ENCODE peak calls at places on chromosomes 12 and 14, in nine cellular contexts. C is uterus, O is heart left ventricle, M is spleen, K is tibial nerve, P is A549, W is breast epithelium, D is upper lobe of left lung, V is Peyer's patch. S is an unnamed sample.

GRCh38 chr14:100900837-100901390 is 2.6 kb downstream of the RTL1 start:
- DNase-seq in C (no peak), O (no peak), M (peak), K (no peak), P (peak), W (no peak), D (no peak), V (no peak), S (no peak)

GRCh38 chr14:96176811-96177211 is 27.8 kb upstream of the BDKRB2 start:
- DNase-seq in C (peak), O (no peak), M (no peak), K (peak), P (no peak), W (peak), D (no peak), V (no peak), S (no peak)

GRCh38 chr12:91854725-91855124 is 290.9 kb downstream of the BTG1 start:
- DNase-seq in C (no peak), O (no peak), M (no peak), K (no peak), P (no peak), W (no peak), D (no peak), V (no peak), S (no peak)

GRCh38 chr12:96401061-96401871 is 1.0 kb upstream of the CDK17 start:
- DNase-seq in C (no peak), O (peak), M (no peak), K (no peak), P (peak), W (no peak), D (no peak), V (no peak), S (peak)

GRCh38 chr12:88408828-88409227 is 171.4 kb downstream of the KITLG start:
- DNase-seq in C (no peak), O (no peak), M (no peak), K (no peak), P (no peak), W (no peak), D (no peak), V (no peak), S (no peak)

GRCh38 chr12:74535536-74535935 is 2.1 kb upstream of the ATXN7L3B start:
- DNase-seq in C (no peak), O (no peak), M (no peak), K (no peak), P (no peak), W (no peak), D (no peak), V (no peak), S (no peak)

GRCh38 chr14:51004352-51004800 is 60.1 kb upstream of the PYGL start:
- DNase-seq in C (no peak), O (no peak), M (no peak), K (no peak), P (peak), W (no peak), D (peak), V (no peak), S (no peak)

GRCh38 chr12:44847888-44848770 is 28.0 kb downstream of the NELL2 start:
- DNase-seq in C (no peak), O (no peak), M (peak), K (no peak), P (no peak), W (no peak), D (no peak), V (no peak), S (no peak)

GRCh38 chr12:129959889-129960288 is 56.1 kb upstream of the TMEM132D start:
- DNase-seq in C (no peak), O (no peak), M (no peak), K (no peak), P (no peak), W (no peak), D (no peak), V (no peak), S (no peak)

GRCh38 chr12:109157986-109158385 is 41.6 kb downstream of the ACACB start:
- DNase-seq in C (no peak), O (no peak), M (no peak), K (no peak), P (no peak), W (no peak), D (no peak), V (no peak), S (no peak)

DNA sequence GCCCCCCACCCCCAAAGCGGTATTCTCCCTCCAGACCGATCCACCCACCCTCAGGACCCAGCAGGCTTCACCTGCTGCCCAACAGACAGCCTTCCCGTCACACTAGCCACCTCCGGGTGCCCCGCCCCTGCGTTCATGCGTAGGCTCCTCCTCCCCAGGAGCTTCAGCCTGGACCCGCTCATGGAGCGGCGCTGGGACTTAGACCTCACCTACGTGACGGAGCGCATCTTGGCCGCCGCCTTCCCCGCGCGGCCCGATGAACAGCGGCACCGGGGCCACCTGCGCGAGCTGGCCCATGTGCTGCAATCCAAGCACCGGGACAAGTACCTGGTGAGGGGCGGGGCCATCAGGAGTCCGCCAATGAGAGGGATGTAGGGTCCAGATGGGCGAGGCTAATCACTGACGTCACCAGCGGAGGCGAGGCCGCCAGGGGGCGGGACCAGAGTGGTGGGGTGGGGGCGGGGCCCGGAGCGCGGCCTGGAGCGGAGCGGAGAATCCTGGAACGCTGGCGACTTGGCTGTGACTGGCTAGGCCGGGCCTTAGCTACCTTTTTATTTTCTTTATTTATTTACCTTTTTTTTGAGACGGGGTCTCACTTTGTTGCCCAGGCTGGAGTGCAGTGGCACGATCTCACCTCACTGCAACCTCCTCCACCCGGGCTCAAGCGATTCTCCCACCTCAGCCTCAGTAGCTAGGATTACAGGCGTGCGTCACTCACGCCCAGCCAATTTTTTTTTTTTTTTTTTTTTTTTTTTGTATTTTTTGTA is 4.4 kb downstream of the TNS2 start:
- DNase-seq in C (peak), O (peak), M (peak), K (peak), P (peak), W (peak), D (peak), V (peak), S (no peak)
- TF ChIP-seq POLR2A in C (peak), O (no peak), M (no peak), K (no peak), P (peak), W (peak), D (no peak), V (peak), S (no peak)

GRCh38 chr14:75126121-75126544 is 715 bp downstream of the NEK9 start:
- DNase-seq in C (no peak), O (no peak), M (no peak), K (no peak), P (no peak), W (no peak), D (no peak), V (no peak), S (no peak)
- TF ChIP-seq POLR2A in C (no peak), O (no peak), M (no peak), K (no peak), P (no peak), W (no peak), D (no peak), V (no peak), S (no peak)

DNA sequence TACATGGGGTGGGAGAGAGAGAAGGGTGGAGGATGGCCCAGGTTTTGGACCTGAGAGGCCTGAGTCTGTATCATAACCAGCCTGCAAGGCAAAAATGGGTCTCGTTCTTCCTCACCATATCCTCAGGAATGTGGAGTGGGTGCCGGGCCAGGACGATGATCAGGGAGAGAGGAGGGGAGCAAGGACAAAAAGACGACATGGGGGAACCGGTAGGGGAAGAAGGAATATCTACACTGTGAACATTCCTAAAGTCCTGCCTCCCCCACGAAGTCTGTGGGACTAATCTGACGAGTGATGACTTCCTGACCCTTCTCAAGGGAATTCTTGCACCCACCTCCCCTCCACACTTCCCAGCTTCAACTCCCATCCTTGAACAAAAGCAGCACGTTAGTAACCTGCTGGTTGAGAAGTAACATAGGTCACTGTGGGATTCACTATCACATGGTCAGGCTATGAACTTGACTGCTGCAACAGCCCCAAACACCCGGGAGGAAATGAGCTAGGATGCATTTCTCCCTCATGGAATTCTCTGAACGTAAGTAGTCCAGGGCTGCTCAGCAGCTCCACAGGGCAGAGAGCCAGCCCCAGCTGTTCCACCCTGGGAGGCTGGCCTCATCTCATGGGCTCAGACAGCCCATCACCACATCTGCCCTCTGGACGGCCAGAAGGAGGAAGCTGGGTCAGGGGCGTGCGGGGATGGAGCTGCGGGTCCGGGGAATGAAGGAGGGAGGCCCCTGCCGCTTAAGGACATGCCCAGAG is 36.8 kb upstream of the VWF start:
- DNase-seq in C (no peak), O (peak), M (peak), K (no peak), P (no peak), W (no peak), D (no peak), V (no peak), S (no peak)
- TF ChIP-seq POLR2A in C (no peak), O (no peak), M (no peak), K (no peak), P (no peak), W (no peak), D (no peak), V (no peak), S (no peak)

GRCh38 chr14:33386771-33387170 is 448.1 kb downstream of the NPAS3 start:
- DNase-seq in C (no peak), O (no peak), M (no peak), K (no peak), P (no peak), W (no peak), D (no peak), V (no peak), S (no peak)
- TF ChIP-seq POLR2A in C (no peak), O (no peak), M (no peak), K (no peak), P (no peak), W (no peak), D (no peak), V (no peak), S (no peak)

GRCh38 chr12:40233741-40234367 is 9.1 kb downstream of the LRRK2 start:
- DNase-seq in C (no peak), O (no peak), M (no peak), K (no peak), P (no peak), W (no peak), D (no peak), V (no peak), S (no peak)
- TF ChIP-seq POLR2A in C (no peak), O (no peak), M (no peak), K (no peak), P (no peak), W (no peak), D (no peak), V (no peak), S (no peak)

DNA sequence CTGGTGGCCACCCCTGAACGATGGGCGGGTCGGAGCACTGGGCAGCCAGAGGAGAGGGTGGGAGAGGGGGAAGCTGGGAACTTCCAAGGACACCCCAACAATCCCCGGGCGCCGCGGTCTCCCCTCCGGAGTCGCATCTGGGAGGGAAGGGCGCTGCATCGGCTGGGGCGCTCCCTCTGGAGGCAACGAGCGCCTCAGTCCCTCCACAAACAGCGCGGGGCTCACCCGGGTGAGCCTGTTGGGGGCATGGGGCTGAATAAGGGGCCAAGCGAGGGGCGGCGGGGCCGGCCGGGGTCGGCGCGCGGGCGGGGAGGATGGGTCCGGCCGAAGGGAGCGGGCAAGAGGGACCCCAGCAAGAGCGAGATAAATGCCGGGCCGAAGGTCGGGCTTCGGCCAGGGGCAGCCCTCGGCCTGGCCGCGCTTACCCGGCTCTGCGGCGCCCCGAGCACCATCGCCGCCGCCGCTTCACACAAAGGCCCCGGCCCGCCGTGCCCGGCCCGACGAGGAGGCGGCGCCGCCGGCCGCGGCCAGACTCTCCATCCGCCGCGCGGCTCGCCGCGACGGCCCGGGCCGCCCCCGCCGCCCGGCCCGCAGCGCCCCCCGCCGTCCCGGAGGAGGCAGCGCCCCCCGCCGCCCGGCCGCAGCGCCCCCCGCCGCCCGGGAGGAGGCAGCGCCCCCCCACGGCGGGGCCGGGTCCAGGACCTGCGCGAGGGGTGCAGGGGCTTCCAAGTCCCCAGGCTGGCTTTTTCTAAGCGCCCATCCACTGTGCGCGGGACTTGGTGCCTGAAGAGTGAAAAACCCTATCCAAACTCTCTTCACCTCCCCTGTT is at the start of gene ZBTB39:
- DNase-seq in C (peak), O (peak), M (peak), K (no peak), P (peak), W (peak), D (peak), V (peak), S (peak)
- TF ChIP-seq POLR2A in C (peak), O (no peak), M (no peak), K (no peak), P (peak), W (no peak), D (no peak), V (no peak), S (peak)

S was measured in H54.